ENCODE peak calls at places on chromosome 20, in four cellular contexts. G is GM13977, C is astrocyte, X is ACHN. D is an unnamed sample.

GRCh38 chr20:4555188-4555893 is 166.4 kb upstream of the PRND start:
- DNase-seq in C (peak), G (no peak), X (peak), D (no peak)

GRCh38 chr20:40305303-40305702 is 383.7 kb downstream of the MAFB start:
- DNase-seq in G (no peak), X (no peak), C (no peak), D (no peak)

GRCh38 chr20:62875419-62876355 is 14.1 kb upstream of the TCFL5 start:
- DNase-seq in G (no peak), X (peak), C (peak), D (peak)

GRCh38 chr20:46222521-46223007 is 85.7 kb downstream of the CDH22 start:
- DNase-seq in G (no peak), C (no peak), X (no peak), D (no peak)

GRCh38 chr20:2006452-2007381 is 12.9 kb upstream of the PDYN start:
- DNase-seq in G (peak), C (peak), X (peak), D (no peak)

GRCh38 chr20:38982291-38982690 is 20.1 kb downstream of the DHX35 start:
- DNase-seq in G (no peak), C (no peak), X (no peak), D (no peak)

GRCh38 chr20:23296841-23297701 is 53.5 kb upstream of the NXT1 start:
- DNase-seq in X (no peak), C (no peak), G (no peak), D (peak)

GRCh38 chr20:53925651-53926401 is 144.6 kb downstream of the BCAS1 start:
- DNase-seq in G (no peak), C (no peak), X (no peak), D (no peak)

GRCh38 chr20:33702861-33703260 is 16.7 kb upstream of the E2F1 start:
- DNase-seq in G (no peak), X (no peak), C (no peak), D (no peak)

GRCh38 chr20:3262566-3262965 is 23.6 kb upstream of the SLC4A11 start:
- DNase-seq in C (peak), G (no peak), X (no peak), D (no peak)

GRCh38 chr20:12967932-12968331 is 40.8 kb upstream of the SPTLC3 start:
- DNase-seq in G (no peak), X (no peak), C (no peak), D (no peak)

GRCh38 chr20:40986774-40987173 is 41.8 kb upstream of the TOP1 start:
- DNase-seq in C (no peak), X (peak), G (no peak), D (no peak)

GRCh38 chr20:60365882-60366281 is 407.7 kb downstream of the CDH26 start:
- DNase-seq in C (no peak), G (no peak), X (no peak), D (no peak)

GRCh38 chr20:12970372-12970821 is 38.4 kb upstream of the SPTLC3 start:
- DNase-seq in X (peak), C (peak), G (peak), D (peak)

GRCh38 chr20:4320284-4320683 is 304.9 kb upstream of the RNF24 start:
- DNase-seq in G (no peak), X (no peak), C (no peak), D (no peak)

GRCh38 chr20:6086868-6087267 is 33.0 kb upstream of the LRRN4 start:
- DNase-seq in C (no peak), G (no peak), X (no peak), D (no peak)

GRCh38 chr20:60137657-60138245 is 179.5 kb downstream of the CDH26 start:
- DNase-seq in X (peak), C (no peak), G (no peak), D (no peak)

GRCh38 chr20:35315199-35316020 is 23.2 kb upstream of the FAM83C start:
- DNase-seq in G (no peak), X (no peak), C (no peak), D (no peak)

GRCh38 chr20:32623667-32624157 is 38.6 kb upstream of the NOL4L start:
- DNase-seq in X (no peak), G (no peak), C (no peak), D (no peak)

D was measured in brain pericyte.